ENCODE peak calls at places on chromosome 6, in four cellular contexts. One of them, this sample, is unnamed.
A peak's percentile ranks its signal among the peaks of the same experiment; 100 is the strongest.

GRCh38 chr6:168623736-168624135 is 182.8 kb downstream of the SMOC2 start:
- DNase-seq in progenitor cell of endocrine pancreas: no peak
- DNase-seq in uterus: no peak
- DNase-seq in mesothelial cell of epicardium: no peak
- DNase-seq in this sample: no peak

GRCh38 chr6:111096246-111096645 is 8.9 kb downstream of the SLC16A10 start:
- DNase-seq in progenitor cell of endocrine pancreas: no peak
- DNase-seq in uterus: no peak
- DNase-seq in mesothelial cell of epicardium: peak; percentile 50
- DNase-seq in this sample: no peak

GRCh38 chr6:110643175-110643574 is 166.8 kb upstream of the SLC22A16 start:
- DNase-seq in progenitor cell of endocrine pancreas: no peak
- DNase-seq in uterus: no peak
- DNase-seq in mesothelial cell of epicardium: no peak
- DNase-seq in this sample: no peak

GRCh38 chr6:129646617-129647016 is 63.4 kb downstream of the ARHGAP18 start:
- DNase-seq in progenitor cell of endocrine pancreas: no peak
- DNase-seq in uterus: no peak
- DNase-seq in mesothelial cell of epicardium: no peak
- DNase-seq in this sample: no peak

GRCh38 chr6:35654883-35655282 is 33.8 kb downstream of the FKBP5 start:
- DNase-seq in progenitor cell of endocrine pancreas: no peak
- DNase-seq in uterus: no peak
- DNase-seq in mesothelial cell of epicardium: no peak
- DNase-seq in this sample: no peak

GRCh38 chr6:108556864-108557493 is 3.7 kb upstream of the FOXO3 start:
- DNase-seq in progenitor cell of endocrine pancreas: no peak
- DNase-seq in uterus: no peak
- DNase-seq in mesothelial cell of epicardium: peak; percentile 46
- DNase-seq in this sample: peak; percentile 82

GRCh38 chr6:25973923-25974555 is 11.4 kb downstream of the TRIM38 start:
- DNase-seq in progenitor cell of endocrine pancreas: no peak
- DNase-seq in uterus: no peak
- DNase-seq in mesothelial cell of epicardium: no peak
- DNase-seq in this sample: no peak

GRCh38 chr6:132715204-132715603 is 1.3 kb upstream of the VNN1 start:
- DNase-seq in progenitor cell of endocrine pancreas: peak; percentile 11
- DNase-seq in uterus: no peak
- DNase-seq in mesothelial cell of epicardium: no peak
- DNase-seq in this sample: no peak

GRCh38 chr6:26075063-26075717 is 12.0 kb upstream of the HFE start:
- DNase-seq in progenitor cell of endocrine pancreas: no peak
- DNase-seq in uterus: no peak
- DNase-seq in mesothelial cell of epicardium: no peak
- DNase-seq in this sample: no peak

GRCh38 chr6:137640086-137640485 is 145.9 kb upstream of the OLIG3 start:
- DNase-seq in progenitor cell of endocrine pancreas: no peak
- DNase-seq in uterus: no peak
- DNase-seq in mesothelial cell of epicardium: no peak
- DNase-seq in this sample: no peak

GRCh38 chr6:137645850-137646249 is 151.7 kb upstream of the OLIG3 start:
- DNase-seq in progenitor cell of endocrine pancreas: no peak
- DNase-seq in uterus: no peak
- DNase-seq in mesothelial cell of epicardium: no peak
- DNase-seq in this sample: no peak

GRCh38 chr6:137638926-137639706 is 144.9 kb upstream of the OLIG3 start:
- DNase-seq in progenitor cell of endocrine pancreas: no peak
- DNase-seq in uterus: no peak
- DNase-seq in mesothelial cell of epicardium: no peak
- DNase-seq in this sample: no peak

GRCh38 chr6:137637161-137637560 is 143.0 kb upstream of the OLIG3 start:
- DNase-seq in progenitor cell of endocrine pancreas: no peak
- DNase-seq in uterus: no peak
- DNase-seq in mesothelial cell of epicardium: no peak
- DNase-seq in this sample: no peak

GRCh38 chr6:137641474-137642077 is 147.4 kb upstream of the OLIG3 start:
- DNase-seq in progenitor cell of endocrine pancreas: peak; percentile 46
- DNase-seq in uterus: peak; percentile 66
- DNase-seq in mesothelial cell of epicardium: peak; percentile 59
- DNase-seq in this sample: no peak
- TF ChIP-seq CTCF in progenitor cell of endocrine pancreas: peak; percentile 88
- TF ChIP-seq CTCF in uterus: peak; percentile 76
- TF ChIP-seq CTCF in mesothelial cell of epicardium: peak; percentile 56
- TF ChIP-seq CTCF in this sample: no peak

GRCh38 chr6:15274696-15275387 is 29.0 kb downstream of the JARID2 start:
- DNase-seq in progenitor cell of endocrine pancreas: no peak
- DNase-seq in uterus: no peak
- DNase-seq in mesothelial cell of epicardium: no peak
- DNase-seq in this sample: no peak
- TF ChIP-seq CTCF in progenitor cell of endocrine pancreas: no peak
- TF ChIP-seq CTCF in uterus: peak; percentile 29
- TF ChIP-seq CTCF in mesothelial cell of epicardium: no peak
- TF ChIP-seq CTCF in this sample: no peak

GRCh38 chr6:42136508-42137191 is 5.8 kb downstream of the C6orf132 start:
- DNase-seq in progenitor cell of endocrine pancreas: no peak
- DNase-seq in uterus: no peak
- DNase-seq in mesothelial cell of epicardium: peak; percentile 54
- DNase-seq in this sample: no peak
- TF ChIP-seq CTCF in progenitor cell of endocrine pancreas: peak; percentile 50
- TF ChIP-seq CTCF in uterus: no peak
- TF ChIP-seq CTCF in mesothelial cell of epicardium: no peak
- TF ChIP-seq CTCF in this sample: no peak

DNA sequence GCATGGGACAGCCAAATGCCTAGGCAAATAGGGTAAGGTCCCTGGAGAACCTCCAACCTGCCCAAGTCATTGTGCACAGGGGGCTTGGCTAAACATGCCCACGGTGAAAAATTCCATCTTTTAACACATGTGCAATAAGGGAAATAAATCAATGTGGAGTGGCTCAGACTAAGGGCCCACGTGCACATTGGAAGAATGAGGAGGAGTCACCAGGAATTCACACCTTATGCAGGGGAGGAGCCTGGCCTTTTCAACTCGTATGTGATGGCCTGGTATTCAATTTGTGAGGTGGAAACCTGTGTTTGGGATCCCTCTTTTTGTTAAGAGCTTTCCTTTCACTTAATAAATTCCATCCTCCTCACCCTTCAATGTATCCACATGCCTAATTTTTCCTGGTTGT is 12.6 kb downstream of the C6orf52 start:
- DNase-seq in progenitor cell of endocrine pancreas: no peak
- DNase-seq in uterus: no peak
- DNase-seq in mesothelial cell of epicardium: no peak
- DNase-seq in this sample: no peak
- TF ChIP-seq CTCF in progenitor cell of endocrine pancreas: no peak
- TF ChIP-seq CTCF in uterus: no peak
- TF ChIP-seq CTCF in mesothelial cell of epicardium: no peak
- TF ChIP-seq CTCF in this sample: no peak

DNA sequence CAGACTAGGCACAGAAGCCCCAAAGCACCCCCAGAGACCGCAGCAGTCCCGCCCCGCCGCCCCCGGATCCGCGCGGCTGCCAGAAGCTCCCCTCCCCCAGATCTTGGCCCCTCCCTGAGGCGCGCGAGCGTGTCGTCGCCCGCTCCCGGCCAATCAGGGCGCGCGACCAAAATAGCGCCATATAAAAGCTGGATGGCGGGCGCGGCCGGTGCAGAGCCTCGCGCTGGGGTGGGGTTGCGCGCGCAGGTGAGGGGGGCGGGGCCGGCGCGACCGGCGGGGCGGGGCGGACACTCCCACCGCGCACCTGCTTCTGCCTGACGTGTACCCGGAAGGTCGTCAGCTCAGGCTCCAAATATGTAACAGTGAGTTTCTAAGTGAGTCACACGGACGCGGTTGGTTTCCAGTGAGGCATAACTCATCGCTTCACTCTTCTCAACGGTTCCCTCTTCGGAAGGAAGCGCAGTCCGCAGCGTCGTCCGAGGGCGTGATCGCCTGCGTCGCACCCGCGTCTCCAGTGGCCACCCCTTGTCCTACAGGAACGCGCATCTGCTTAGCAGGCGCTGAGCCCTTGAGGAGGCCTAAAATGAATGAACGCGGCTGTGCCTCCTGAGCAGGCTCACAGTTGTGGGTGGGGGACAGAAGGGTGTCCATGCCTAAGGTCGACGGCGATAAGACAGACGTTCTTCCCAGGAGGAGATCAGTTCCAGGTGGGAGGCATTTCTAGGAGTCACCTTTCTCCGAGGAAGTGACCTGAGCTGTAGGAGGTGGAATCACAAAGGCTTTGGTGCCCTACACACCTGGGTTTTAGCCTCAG is 50.6 kb upstream of the EZR start:
- DNase-seq in progenitor cell of endocrine pancreas: peak; percentile 95
- DNase-seq in uterus: peak; percentile 74
- DNase-seq in mesothelial cell of epicardium: peak; percentile 95
- DNase-seq in this sample: peak; percentile 86
- TF ChIP-seq CTCF in progenitor cell of endocrine pancreas: peak; percentile 12
- TF ChIP-seq CTCF in uterus: peak; percentile 22
- TF ChIP-seq CTCF in mesothelial cell of epicardium: no peak
- TF ChIP-seq CTCF in this sample: no peak

GRCh38 chr6:74940211-74940610 is 265.6 kb downstream of the COL12A1 start:
- DNase-seq in progenitor cell of endocrine pancreas: no peak
- DNase-seq in uterus: no peak
- DNase-seq in mesothelial cell of epicardium: no peak
- DNase-seq in this sample: no peak

GRCh38 chr6:74942130-74942529 is 263.7 kb downstream of the COL12A1 start:
- DNase-seq in progenitor cell of endocrine pancreas: no peak
- DNase-seq in uterus: no peak
- DNase-seq in mesothelial cell of epicardium: no peak
- DNase-seq in this sample: no peak

GRCh38 chr6:74936886-74937285 is 269.0 kb downstream of the COL12A1 start:
- DNase-seq in progenitor cell of endocrine pancreas: no peak
- DNase-seq in uterus: no peak
- DNase-seq in mesothelial cell of epicardium: no peak
- DNase-seq in this sample: no peak

GRCh38 chr6:74939309-74939708 is 266.5 kb downstream of the COL12A1 start:
- DNase-seq in progenitor cell of endocrine pancreas: no peak
- DNase-seq in uterus: no peak
- DNase-seq in mesothelial cell of epicardium: no peak
- DNase-seq in this sample: no peak
- TF ChIP-seq CTCF in progenitor cell of endocrine pancreas: no peak
- TF ChIP-seq CTCF in uterus: no peak
- TF ChIP-seq CTCF in mesothelial cell of epicardium: no peak
- TF ChIP-seq CTCF in this sample: no peak

GRCh38 chr6:67009818-67010217 is 1302.8 kb upstream of the EYS start:
- DNase-seq in progenitor cell of endocrine pancreas: no peak
- DNase-seq in uterus: no peak
- DNase-seq in mesothelial cell of epicardium: no peak
- DNase-seq in this sample: no peak
- TF ChIP-seq CTCF in progenitor cell of endocrine pancreas: peak; percentile 36
- TF ChIP-seq CTCF in uterus: no peak
- TF ChIP-seq CTCF in mesothelial cell of epicardium: no peak
- TF ChIP-seq CTCF in this sample: no peak

GRCh38 chr6:31197559-31198305 is 27.2 kb upstream of the POU5F1 start:
- DNase-seq in progenitor cell of endocrine pancreas: peak; percentile 48
- DNase-seq in uterus: peak; percentile 91
- DNase-seq in mesothelial cell of epicardium: peak; percentile 80
- DNase-seq in this sample: peak; percentile 93

GRCh38 chr6:31194271-31194834 is 23.9 kb upstream of the POU5F1 start:
- DNase-seq in progenitor cell of endocrine pancreas: no peak
- DNase-seq in uterus: no peak
- DNase-seq in mesothelial cell of epicardium: no peak
- DNase-seq in this sample: no peak

GRCh38 chr6:31187780-31188194 is 17.3 kb upstream of the POU5F1 start:
- DNase-seq in progenitor cell of endocrine pancreas: no peak
- DNase-seq in uterus: no peak
- DNase-seq in mesothelial cell of epicardium: no peak
- DNase-seq in this sample: no peak

GRCh38 chr6:31190488-31190887 is 20.0 kb upstream of the POU5F1 start:
- DNase-seq in progenitor cell of endocrine pancreas: no peak
- DNase-seq in uterus: no peak
- DNase-seq in mesothelial cell of epicardium: no peak
- DNase-seq in this sample: no peak

DNA sequence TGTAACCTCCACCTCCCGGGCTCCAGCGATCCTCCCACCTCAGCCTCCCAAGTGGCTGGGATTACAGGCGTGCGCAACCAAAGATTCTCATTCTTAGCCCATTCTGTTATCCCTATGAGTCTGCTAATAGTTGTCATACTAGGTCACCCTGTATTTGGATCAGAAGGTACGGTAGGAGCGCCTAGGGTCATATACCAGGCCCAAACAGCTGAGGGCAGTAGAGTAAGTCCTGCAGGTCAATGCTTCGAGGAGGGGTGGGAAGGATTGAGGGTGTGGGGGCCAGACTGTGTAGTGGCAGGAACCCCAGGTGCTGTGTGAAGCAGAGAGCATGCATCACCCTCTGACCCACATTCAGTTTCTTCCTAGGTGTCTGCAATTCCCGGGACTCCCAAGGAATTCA is 22.7 kb upstream of the POU5F1 start:
- DNase-seq in progenitor cell of endocrine pancreas: no peak
- DNase-seq in uterus: no peak
- DNase-seq in mesothelial cell of epicardium: no peak
- DNase-seq in this sample: no peak
- TF ChIP-seq CTCF in progenitor cell of endocrine pancreas: no peak
- TF ChIP-seq CTCF in uterus: no peak
- TF ChIP-seq CTCF in mesothelial cell of epicardium: no peak
- TF ChIP-seq CTCF in this sample: no peak

GRCh38 chr6:154736613-154737259 is 3.5 kb downstream of the SCAF8 start:
- DNase-seq in progenitor cell of endocrine pancreas: no peak
- DNase-seq in uterus: no peak
- DNase-seq in mesothelial cell of epicardium: no peak
- DNase-seq in this sample: no peak

GRCh38 chr6:154732538-154732823 is 735 bp upstream of the SCAF8 start:
- DNase-seq in progenitor cell of endocrine pancreas: no peak
- DNase-seq in uterus: no peak
- DNase-seq in mesothelial cell of epicardium: no peak
- DNase-seq in this sample: no peak

GRCh38 chr6:154731296-154732218 is 1.7 kb upstream of the SCAF8 start:
- DNase-seq in progenitor cell of endocrine pancreas: no peak
- DNase-seq in uterus: no peak
- DNase-seq in mesothelial cell of epicardium: no peak
- DNase-seq in this sample: no peak

GRCh38 chr6:154733610-154734379 is 579 bp downstream of the SCAF8 start:
- DNase-seq in progenitor cell of endocrine pancreas: peak; percentile 86
- DNase-seq in uterus: peak; percentile 96
- DNase-seq in mesothelial cell of epicardium: peak; percentile 92
- DNase-seq in this sample: peak; percentile 98

GRCh38 chr6:154732824-154733609 is at the start of gene SCAF8:
- DNase-seq in progenitor cell of endocrine pancreas: peak; percentile 89
- DNase-seq in uterus: peak; percentile 74
- DNase-seq in mesothelial cell of epicardium: peak; percentile 92
- DNase-seq in this sample: peak; percentile 83
- TF ChIP-seq CTCF in progenitor cell of endocrine pancreas: peak; percentile 89
- TF ChIP-seq CTCF in uterus: peak; percentile 96
- TF ChIP-seq CTCF in mesothelial cell of epicardium: peak; percentile 79
- TF ChIP-seq CTCF in this sample: peak; percentile 87

GRCh38 chr6:2037230-2037926 is 208.0 kb downstream of the GMDS start:
- DNase-seq in progenitor cell of endocrine pancreas: no peak
- DNase-seq in uterus: no peak
- DNase-seq in mesothelial cell of epicardium: no peak
- DNase-seq in this sample: no peak
- TF ChIP-seq CTCF in progenitor cell of endocrine pancreas: no peak
- TF ChIP-seq CTCF in uterus: no peak
- TF ChIP-seq CTCF in mesothelial cell of epicardium: no peak
- TF ChIP-seq CTCF in this sample: no peak